ENCODE peak calls at places on chromosomes 16 and 17, in five cellular contexts. A is lower leg skin, L is amygdala, N is suprapubic skin, W is cortex of kidney. Q is an unnamed sample.

GRCh38 chr17:47413872-47414271 is 90.1 kb downstream of the EFCAB13 start:
- DNase-seq in A (no peak), L (no peak), N (no peak), W (no peak), Q (no peak)

GRCh38 chr16:48206594-48207242 is 37.4 kb upstream of the LONP2 start:
- DNase-seq in A (no peak), L (no peak), N (no peak), W (no peak), Q (no peak)

GRCh38 chr16:89598199-89598598 is 15.2 kb upstream of the DPEP1 start:
- DNase-seq in A (no peak), L (no peak), N (no peak), W (no peak), Q (no peak)

GRCh38 chr16:920722-921121 is 50.1 kb downstream of the LMF1 start:
- DNase-seq in A (no peak), L (no peak), N (no peak), W (no peak), Q (no peak)

GRCh38 chr17:72603346-72604242 is 482.8 kb downstream of the SOX9 start:
- DNase-seq in A (no peak), L (no peak), N (no peak), W (no peak), Q (no peak)

GRCh38 chr16:79595261-79595660 is 5.3 kb downstream of the MAF start:
- DNase-seq in A (no peak), L (no peak), N (no peak), W (no peak), Q (no peak)

GRCh38 chr17:43367588-43368242 is 31.1 kb upstream of the ARL4D start:
- DNase-seq in A (no peak), L (no peak), N (no peak), W (no peak), Q (peak)

GRCh38 chr17:20133552-20133951 is 124.4 kb downstream of the SPECC1 start:
- DNase-seq in A (no peak), L (no peak), N (no peak), W (no peak), Q (no peak)

GRCh38 chr16:66523861-66524354 is 26.0 kb downstream of the TK2 start:
- DNase-seq in A (peak), L (no peak), N (peak), W (no peak), Q (no peak)

GRCh38 chr16:4203748-4204147 is 38.1 kb downstream of the SRL start:
- DNase-seq in A (no peak), L (no peak), N (no peak), W (no peak), Q (no peak)

GRCh38 chr16:78844682-78845081 is 745.2 kb downstream of the WWOX start:
- DNase-seq in A (no peak), L (no peak), N (no peak), W (no peak), Q (no peak)

GRCh38 chr16:67979955-67980678 is at the start of gene DPEP3:
- DNase-seq in A (no peak), L (no peak), N (no peak), W (no peak), Q (no peak)

GRCh38 chr16:67470314-67470713 is 10.6 kb downstream of the ATP6V0D1 start:
- DNase-seq in A (peak), L (peak), N (peak), W (no peak), Q (no peak)

GRCh38 chr16:9154576-9155410 is 63.3 kb downstream of the HAPSTR1 start:
- DNase-seq in A (no peak), L (peak), N (no peak), W (no peak), Q (no peak)

GRCh38 chr16:83356266-83356665 is 451.5 kb upstream of the HSBP1 start:
- DNase-seq in A (no peak), L (no peak), N (no peak), W (no peak), Q (no peak)

GRCh38 chr17:64769712-64770111 is 107.6 kb upstream of the SMURF2 start:
- DNase-seq in A (peak), L (no peak), N (peak), W (no peak), Q (no peak)

GRCh38 chr16:67723151-67723915 is 4.2 kb upstream of the GFOD2 start:
- DNase-seq in A (no peak), L (no peak), N (no peak), W (no peak), Q (no peak)

GRCh38 chr16:48503779-48504178 is 106.2 kb downstream of the N4BP1 start:
- DNase-seq in A (peak), L (no peak), N (peak), W (no peak), Q (peak)

GRCh38 chr17:40450175-40450574 is 6.9 kb downstream of the IGFBP4 start:
- DNase-seq in A (no peak), L (no peak), N (no peak), W (no peak), Q (peak)

GRCh38 chr17:691423-691822 is 23.2 kb downstream of the VPS53 start:
- DNase-seq in A (no peak), L (no peak), N (no peak), W (no peak), Q (no peak)

GRCh38 chr16:30924086-30924714 is 828 bp downstream of the FBXL19 start:
- DNase-seq in A (no peak), L (no peak), N (no peak), W (no peak), Q (peak)

GRCh38 chr16:17412221-17412620 is 58.5 kb downstream of the XYLT1 start:
- DNase-seq in A (no peak), L (no peak), N (no peak), W (no peak), Q (no peak)

GRCh38 chr17:57685499-57686132 is 59.5 kb downstream of the CCDC182 start:
- DNase-seq in A (peak), L (no peak), N (no peak), W (no peak), Q (no peak)

GRCh38 chr17:14038206-14038605 is 31.1 kb upstream of the COX10 start:
- DNase-seq in A (no peak), L (no peak), N (no peak), W (no peak), Q (no peak)

GRCh38 chr16:77298638-77299360 is 99.6 kb downstream of the SYCE1L start:
- DNase-seq in A (no peak), L (no peak), N (no peak), W (no peak), Q (peak)

GRCh38 chr16:19900590-19900989 is 15.9 kb upstream of the GPRC5B start:
- DNase-seq in A (no peak), L (no peak), N (no peak), W (no peak), Q (no peak)

GRCh38 chr16:9516444-9516843 is 425.0 kb downstream of the HAPSTR1 start:
- DNase-seq in A (no peak), L (no peak), N (no peak), W (no peak), Q (no peak)

GRCh38 chr17:32310927-32311568 is 30.9 kb downstream of the C17orf75 start:
- DNase-seq in A (no peak), L (no peak), N (no peak), W (no peak), Q (no peak)

GRCh38 chr16:483351-484075 is 44.0 kb upstream of the CAPN15 start:
- DNase-seq in A (no peak), L (no peak), N (no peak), W (no peak), Q (no peak)

GRCh38 chr17:826778-827177 is 44.6 kb downstream of the MRM3 start:
- DNase-seq in A (no peak), L (no peak), N (no peak), W (no peak), Q (no peak)

GRCh38 chr16:66335704-66336329 is 30.7 kb upstream of the CDH5 start:
- DNase-seq in A (no peak), L (no peak), N (no peak), W (no peak), Q (no peak)

GRCh38 chr16:73020409-73020884 is 27.5 kb downstream of the ZFHX3 start:
- DNase-seq in A (peak), L (no peak), N (no peak), W (no peak), Q (no peak)

GRCh38 chr17:62819511-62820221 is 11.6 kb upstream of the MARCHF10 start:
- DNase-seq in A (peak), L (no peak), N (no peak), W (no peak), Q (peak)

GRCh38 chr16:84726670-84727467 is 27.1 kb downstream of the USP10 start:
- DNase-seq in A (no peak), L (no peak), N (no peak), W (no peak), Q (no peak)

GRCh38 chr16:17162560-17162959 is 308.2 kb downstream of the XYLT1 start:
- DNase-seq in A (no peak), L (no peak), N (no peak), W (no peak), Q (no peak)

GRCh38 chr17:32747856-32748255 is 129.1 kb downstream of the MYO1D start:
- DNase-seq in A (no peak), L (no peak), N (no peak), W (no peak), Q (no peak)

GRCh38 chr16:19559242-19559910 is 3.9 kb downstream of the VPS35L start:
- DNase-seq in A (peak), L (no peak), N (no peak), W (no peak), Q (no peak)

GRCh38 chr16:53518550-53519416 is 15.8 kb upstream of the AKTIP start:
- DNase-seq in A (peak), L (no peak), N (no peak), W (no peak), Q (peak)